ENCODE peak calls at places on chromosomes 5 and 9, in six cellular contexts. W is pancreas, X is neural progenitor cell, R is suprapubic skin, A is body of pancreas, C is astrocyte. V is an unnamed sample.

GRCh38 chr5:140587495-140587894 is 22.9 kb downstream of the SLC35A4 start:
- DNase-seq in W (no peak), X (no peak), R (no peak), A (no peak), C (no peak), V (no peak)

GRCh38 chr9:38001430-38001829 is 67.6 kb downstream of the SHB start:
- DNase-seq in W (no peak), X (no peak), R (no peak), A (no peak), C (no peak), V (no peak)

GRCh38 chr5:53265043-53265442 is 155.5 kb upstream of the MOCS2 start:
- DNase-seq in W (no peak), X (no peak), R (no peak), A (no peak), C (no peak), V (peak)

GRCh38 chr9:18473551-18474279 is at the start of gene ADAMTSL1:
- DNase-seq in W (no peak), X (peak), R (no peak), A (peak), C (peak), V (no peak)

GRCh38 chr9:1722404-1722803 is 292.7 kb upstream of the SMARCA2 start:
- DNase-seq in W (no peak), X (no peak), R (no peak), A (no peak), C (no peak), V (peak)

GRCh38 chr5:78677777-78678668 is 29.5 kb upstream of the LHFPL2 start:
- DNase-seq in W (no peak), X (no peak), R (peak), A (peak), C (peak), V (peak)

GRCh38 chr5:75091597-75091996 is 39.2 kb upstream of the GCNT4 start:
- DNase-seq in W (no peak), X (no peak), R (no peak), A (no peak), C (no peak), V (peak)

GRCh38 chr9:680106-680505 is 161.4 kb upstream of the DMRT1 start:
- DNase-seq in W (no peak), X (no peak), R (no peak), A (no peak), C (no peak), V (no peak)

GRCh38 chr9:94802795-94803194 is 76.3 kb downstream of the AOPEP start:
- DNase-seq in W (no peak), X (no peak), R (no peak), A (no peak), C (peak), V (peak)

GRCh38 chr5:81749562-81750307 is 1.2 kb downstream of the SSBP2 start:
- DNase-seq in W (peak), X (peak), R (peak), A (peak), C (no peak), V (peak)

GRCh38 chr5:34959323-34959722 is 30.0 kb downstream of the DNAJC21 start:
- DNase-seq in W (no peak), X (no peak), R (no peak), A (no peak), C (peak), V (peak)

GRCh38 chr5:133944263-133945230 is 23.9 kb downstream of the C5orf15 start:
- DNase-seq in W (peak), X (peak), R (no peak), A (peak), C (peak), V (peak)

GRCh38 chr5:39409036-39409435 is 15.7 kb downstream of the DAB2 start:
- DNase-seq in W (no peak), X (no peak), R (no peak), A (no peak), C (no peak), V (no peak)

GRCh38 chr9:72772641-72773040 is 180.2 kb downstream of the ALDH1A1 start:
- DNase-seq in W (no peak), X (no peak), R (no peak), A (no peak), C (peak), V (no peak)

GRCh38 chr9:21591221-21592062 is 109.3 kb upstream of the IFNE start:
- DNase-seq in W (no peak), X (peak), R (peak), A (peak), C (peak), V (peak)

GRCh38 chr5:158175664-158176507 is 316.9 kb upstream of the CLINT1 start:
- DNase-seq in W (no peak), X (peak), R (no peak), A (peak), C (no peak), V (no peak)

GRCh38 chr5:9233712-9234111 is 312.2 kb downstream of the SEMA5A start:
- DNase-seq in W (no peak), X (peak), R (no peak), A (no peak), C (peak), V (no peak)

GRCh38 chr5:14450055-14450524 is 131.5 kb upstream of the OTULINL start:
- DNase-seq in W (no peak), X (no peak), R (peak), A (no peak), C (peak), V (no peak)

GRCh38 chr9:76984476-76984875 is 35.0 kb upstream of the FOXB2 start:
- DNase-seq in W (no peak), X (no peak), R (no peak), A (no peak), C (no peak), V (no peak)

GRCh38 chr9:14215614-14216013 is 98.3 kb downstream of the NFIB start:
- DNase-seq in W (no peak), X (no peak), R (no peak), A (no peak), C (peak), V (no peak)

GRCh38 chr9:136762915-136763648 is 1.2 kb downstream of the LCN15 start:
- DNase-seq in W (no peak), X (peak), R (peak), A (peak), C (no peak), V (no peak)

GRCh38 chr5:3597727-3598082 is 2.1 kb downstream of the IRX1 start:
- DNase-seq in W (no peak), X (no peak), R (no peak), A (no peak), C (peak), V (peak)

GRCh38 chr5:175743676-175744210 is 85.9 kb downstream of the HRH2 start:
- DNase-seq in W (no peak), X (peak), R (no peak), A (no peak), C (no peak), V (peak)

GRCh38 chr9:127921592-127922120 is 4.8 kb upstream of the ST6GALNAC4 start:
- DNase-seq in W (no peak), X (peak), R (no peak), A (peak), C (no peak), V (no peak)

GRCh38 chr9:133890583-133890982 is 101.5 kb downstream of the VAV2 start:
- DNase-seq in W (no peak), X (no peak), R (no peak), A (no peak), C (no peak), V (no peak)

GRCh38 chr5:133049726-133050048 is 2.1 kb upstream of the HSPA4 start:
- DNase-seq in W (no peak), X (no peak), R (no peak), A (no peak), C (no peak), V (no peak)

GRCh38 chr9:71858102-71858798 is 52.7 kb downstream of the ABHD17B start:
- DNase-seq in W (no peak), X (no peak), R (no peak), A (no peak), C (no peak), V (no peak)

GRCh38 chr9:131012396-131012917 is 3.5 kb downstream of the LAMC3 start:
- DNase-seq in W (no peak), X (peak), R (no peak), A (peak), C (no peak), V (no peak)

GRCh38 chr5:135319928-135320606 is 79.0 kb downstream of the MACROH2A1 start:
- DNase-seq in W (no peak), X (peak), R (peak), A (no peak), C (no peak), V (no peak)

GRCh38 chr9:76181020-76181641 is 213.1 kb downstream of the RFK start:
- DNase-seq in W (peak), X (no peak), R (no peak), A (peak), C (peak), V (peak)

GRCh38 chr9:114051281-114051680 is 26.8 kb downstream of the AMBP start:
- DNase-seq in W (no peak), X (no peak), R (peak), A (no peak), C (no peak), V (no peak)

GRCh38 chr5:93995126-93995621 is 253.8 kb upstream of the POU5F2 start:
- DNase-seq in W (no peak), X (no peak), R (no peak), A (no peak), C (no peak), V (peak)

GRCh38 chr5:115939059-115939458 is 23.2 kb upstream of the LVRN start:
- DNase-seq in W (no peak), X (peak), R (no peak), A (no peak), C (no peak), V (no peak)

GRCh38 chr5:158642852-158643251 is 456.9 kb downstream of the EBF1 start:
- DNase-seq in W (no peak), X (no peak), R (no peak), A (no peak), C (no peak), V (no peak)

GRCh38 chr5:137370511-137371071 is 128.5 kb downstream of the SPOCK1 start:
- DNase-seq in W (no peak), X (no peak), R (no peak), A (no peak), C (peak), V (no peak)

GRCh38 chr9:129557192-129558036 is 63.5 kb downstream of the C9orf50 start:
- DNase-seq in W (peak), X (peak), R (no peak), A (peak), C (peak), V (no peak)
- H3K27ac ChIP-seq in W (peak), X (peak), R (no peak), A (peak), C (peak), V (no peak)

GRCh38 chr5:139468421-139468931 is 2.3 kb upstream of the SMIM33 start:
- DNase-seq in W (no peak), X (peak), R (no peak), A (no peak), C (no peak), V (no peak)
- TF ChIP-seq CTCF in W (no peak), X (no peak), R (no peak), A (no peak), C (no peak), V (no peak)

GRCh38 chr5:109234381-109234780 is 175.4 kb downstream of the PJA2 start:
- DNase-seq in W (no peak), X (no peak), R (no peak), A (no peak), C (no peak), V (no peak)

GRCh38 chr5:109225695-109226094 is 184.1 kb downstream of the PJA2 start:
- DNase-seq in W (no peak), X (no peak), R (no peak), A (no peak), C (no peak), V (no peak)

DNA sequence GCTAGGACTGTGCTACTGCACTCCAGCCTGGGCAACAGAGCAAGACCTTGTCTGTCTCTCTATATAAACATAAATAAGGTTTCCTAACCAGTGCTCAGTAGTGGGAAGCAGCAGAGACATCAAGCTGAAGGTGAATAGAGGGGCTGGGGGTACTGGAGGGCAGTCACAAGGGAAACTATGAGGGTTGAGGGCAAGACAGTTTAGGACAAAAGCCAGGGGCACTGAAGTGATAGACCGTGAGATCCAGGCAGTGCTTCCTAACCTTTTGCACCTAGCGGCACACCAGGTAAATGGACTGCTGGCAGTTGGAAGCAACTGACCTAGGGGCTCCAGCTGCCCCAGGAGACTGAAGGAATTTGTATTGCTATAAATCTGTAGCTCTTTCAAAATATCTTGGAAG is 178.4 kb downstream of the PJA2 start:
- DNase-seq in W (no peak), X (no peak), R (no peak), A (no peak), C (no peak), V (no peak)
- H3K27ac ChIP-seq in W (no peak), X (no peak), R (no peak), A (no peak), C (no peak), V (no peak)

GRCh38 chr5:603081-603998 is 8.8 kb upstream of the CEP72 start:
- DNase-seq in W (no peak), X (no peak), R (no peak), A (no peak), C (no peak), V (no peak)
- TF ChIP-seq CTCF in W (no peak), X (no peak), R (no peak), A (no peak), C (no peak), V (no peak)